ENCODE peak calls at places on chromosome 7, in nine cellular contexts. One of them, this sample, is unnamed.

GRCh38 chr7:35467456-35467978 is 213.6 kb upstream of the TBX20 start:
- DNase-seq in astrocyte: no peak
- DNase-seq in GM23338: no peak
- DNase-seq in H9: no peak
- DNase-seq in mesendoderm: no peak
- DNase-seq in neuronal stem cell: no peak
- DNase-seq in GM23248: no peak
- DNase-seq in IMR-90: no peak
- DNase-seq in OCI-LY7: no peak
- DNase-seq in this sample: no peak

GRCh38 chr7:43244232-43244631 is 131.8 kb downstream of the HECW1 start:
- DNase-seq in neuronal stem cell: no peak
- DNase-seq in GM23338: no peak
- DNase-seq in IMR-90: peak; percentile 22
- DNase-seq in H9: no peak
- DNase-seq in astrocyte: no peak
- DNase-seq in mesendoderm: no peak
- DNase-seq in OCI-LY7: no peak
- DNase-seq in GM23248: peak; percentile 67
- DNase-seq in this sample: no peak

GRCh38 chr7:158985583-158985982 is 129.2 kb downstream of the DYNC2I1 start:
- DNase-seq in neuronal stem cell: no peak
- DNase-seq in IMR-90: no peak
- DNase-seq in mesendoderm: no peak
- DNase-seq in GM23338: no peak
- DNase-seq in astrocyte: no peak
- DNase-seq in H9: no peak
- DNase-seq in GM23248: no peak
- DNase-seq in OCI-LY7: no peak
- DNase-seq in this sample: no peak

GRCh38 chr7:93140582-93141191 is 7.5 kb downstream of the SAMD9L start:
- DNase-seq in mesendoderm: no peak
- DNase-seq in neuronal stem cell: no peak
- DNase-seq in GM23338: no peak
- DNase-seq in GM23248: no peak
- DNase-seq in OCI-LY7: no peak
- DNase-seq in IMR-90: no peak
- DNase-seq in astrocyte: no peak
- DNase-seq in H9: no peak
- DNase-seq in this sample: no peak

GRCh38 chr7:8724080-8724718 is 290.8 kb downstream of the NXPH1 start:
- DNase-seq in OCI-LY7: peak; percentile 40
- DNase-seq in GM23248: peak; percentile 13
- DNase-seq in mesendoderm: peak; percentile 78
- DNase-seq in astrocyte: no peak
- DNase-seq in IMR-90: no peak
- DNase-seq in neuronal stem cell: peak; percentile 67
- DNase-seq in H9: peak; percentile 64
- DNase-seq in GM23338: peak; percentile 91
- DNase-seq in this sample: peak; percentile 31

GRCh38 chr7:2680256-2680655 is 7.7 kb upstream of the AMZ1 start:
- DNase-seq in H9: no peak
- DNase-seq in OCI-LY7: no peak
- DNase-seq in neuronal stem cell: no peak
- DNase-seq in GM23248: no peak
- DNase-seq in mesendoderm: no peak
- DNase-seq in GM23338: no peak
- DNase-seq in astrocyte: no peak
- DNase-seq in IMR-90: no peak
- DNase-seq in this sample: no peak

GRCh38 chr7:141158562-141158961 is 84.7 kb downstream of the TMEM178B start:
- DNase-seq in H9: peak; percentile 50
- DNase-seq in astrocyte: peak; percentile 99
- DNase-seq in neuronal stem cell: no peak
- DNase-seq in OCI-LY7: no peak
- DNase-seq in GM23248: peak; percentile 81
- DNase-seq in GM23338: no peak
- DNase-seq in mesendoderm: peak; percentile 82
- DNase-seq in IMR-90: peak; percentile 94
- DNase-seq in this sample: peak; percentile 20

GRCh38 chr7:6228865-6229264 is 43.6 kb downstream of the CYTH3 start:
- DNase-seq in H9: no peak
- DNase-seq in mesendoderm: no peak
- DNase-seq in astrocyte: no peak
- DNase-seq in IMR-90: peak; percentile 74
- DNase-seq in neuronal stem cell: no peak
- DNase-seq in OCI-LY7: peak; percentile 67
- DNase-seq in GM23338: no peak
- DNase-seq in GM23248: peak; percentile 70
- DNase-seq in this sample: no peak

GRCh38 chr7:32616625-32617024 is 121.3 kb downstream of the AVL9 start:
- DNase-seq in GM23338: no peak
- DNase-seq in neuronal stem cell: no peak
- DNase-seq in IMR-90: peak; percentile 74
- DNase-seq in astrocyte: peak; percentile 91
- DNase-seq in H9: no peak
- DNase-seq in OCI-LY7: no peak
- DNase-seq in GM23248: peak; percentile 95
- DNase-seq in mesendoderm: peak; percentile 91
- DNase-seq in this sample: peak; percentile 85

GRCh38 chr7:95420996-95421846 is 13.6 kb downstream of the PON2 start:
- DNase-seq in H9: no peak
- DNase-seq in IMR-90: peak; percentile 79
- DNase-seq in astrocyte: peak; percentile 38
- DNase-seq in neuronal stem cell: no peak
- DNase-seq in OCI-LY7: no peak
- DNase-seq in GM23338: no peak
- DNase-seq in GM23248: no peak
- DNase-seq in mesendoderm: no peak
- DNase-seq in this sample: peak; percentile 55

GRCh38 chr7:24840543-24840942 is 83.3 kb upstream of the GSDME start:
- DNase-seq in GM23248: no peak
- DNase-seq in IMR-90: peak; percentile 46
- DNase-seq in GM23338: no peak
- DNase-seq in H9: no peak
- DNase-seq in neuronal stem cell: no peak
- DNase-seq in astrocyte: no peak
- DNase-seq in OCI-LY7: no peak
- DNase-seq in mesendoderm: no peak
- DNase-seq in this sample: no peak

GRCh38 chr7:24842449-24843241 is 85.4 kb upstream of the GSDME start:
- DNase-seq in H9: no peak
- DNase-seq in neuronal stem cell: no peak
- DNase-seq in astrocyte: no peak
- DNase-seq in OCI-LY7: peak; percentile 71
- DNase-seq in GM23338: no peak
- DNase-seq in mesendoderm: peak; percentile 8
- DNase-seq in GM23248: peak; percentile 25
- DNase-seq in IMR-90: no peak
- DNase-seq in this sample: no peak

GRCh38 chr7:24843821-24844449 is 86.7 kb upstream of the GSDME start:
- DNase-seq in neuronal stem cell: peak; percentile 17
- DNase-seq in IMR-90: no peak
- DNase-seq in H9: no peak
- DNase-seq in OCI-LY7: peak; percentile 77
- DNase-seq in astrocyte: no peak
- DNase-seq in mesendoderm: no peak
- DNase-seq in GM23248: no peak
- DNase-seq in GM23338: no peak
- DNase-seq in this sample: no peak

GRCh38 chr7:24847754-24848153 is 90.5 kb upstream of the GSDME start:
- DNase-seq in IMR-90: no peak
- DNase-seq in H9: no peak
- DNase-seq in mesendoderm: no peak
- DNase-seq in GM23248: no peak
- DNase-seq in OCI-LY7: no peak
- DNase-seq in astrocyte: no peak
- DNase-seq in neuronal stem cell: no peak
- DNase-seq in GM23338: no peak
- DNase-seq in this sample: no peak

GRCh38 chr7:24842029-24842428 is 84.8 kb upstream of the GSDME start:
- DNase-seq in IMR-90: no peak
- DNase-seq in GM23338: no peak
- DNase-seq in mesendoderm: no peak
- DNase-seq in GM23248: no peak
- DNase-seq in astrocyte: no peak
- DNase-seq in OCI-LY7: no peak
- DNase-seq in H9: no peak
- DNase-seq in neuronal stem cell: no peak
- DNase-seq in this sample: no peak
- H3K4me2 ChIP-seq in IMR-90: no peak overlapping the region
- H3K4me2 ChIP-seq in GM23338: no peak overlapping the region
- H3K4me2 ChIP-seq in mesendoderm: no peak overlapping the region
- H3K4me2 ChIP-seq in GM23248: no peak overlapping the region
- H3K4me2 ChIP-seq in astrocyte: no peak overlapping the region
- H3K4me2 ChIP-seq in OCI-LY7: peak overlapping the region; percentile 96
- H3K4me2 ChIP-seq in H9: no peak overlapping the region
- H3K4me2 ChIP-seq in neuronal stem cell: no peak overlapping the region
- H3K4me2 ChIP-seq in this sample: no peak overlapping the region

GRCh38 chr7:81007053-81007452 is 88.2 kb upstream of the SEMA3C start:
- DNase-seq in H9: no peak
- DNase-seq in GM23248: peak; percentile 11
- DNase-seq in astrocyte: peak; percentile 20
- DNase-seq in neuronal stem cell: no peak
- DNase-seq in mesendoderm: no peak
- DNase-seq in IMR-90: no peak
- DNase-seq in OCI-LY7: no peak
- DNase-seq in GM23338: no peak
- DNase-seq in this sample: no peak
- H3K4me2 ChIP-seq in H9: no peak overlapping the region
- H3K4me2 ChIP-seq in GM23248: no peak overlapping the region
- H3K4me2 ChIP-seq in astrocyte: no peak overlapping the region
- H3K4me2 ChIP-seq in neuronal stem cell: no peak overlapping the region
- H3K4me2 ChIP-seq in mesendoderm: no peak overlapping the region
- H3K4me2 ChIP-seq in IMR-90: no peak overlapping the region
- H3K4me2 ChIP-seq in OCI-LY7: no peak overlapping the region
- H3K4me2 ChIP-seq in GM23338: no peak overlapping the region
- H3K4me2 ChIP-seq in this sample: no peak overlapping the region

GRCh38 chr7:110529175-110529574 is 561.8 kb upstream of the LRRN3 start:
- DNase-seq in GM23248: no peak
- DNase-seq in IMR-90: no peak
- DNase-seq in GM23338: no peak
- DNase-seq in neuronal stem cell: no peak
- DNase-seq in H9: no peak
- DNase-seq in OCI-LY7: no peak
- DNase-seq in astrocyte: no peak
- DNase-seq in mesendoderm: no peak
- DNase-seq in this sample: no peak

GRCh38 chr7:110531186-110531585 is 559.7 kb upstream of the LRRN3 start:
- DNase-seq in GM23248: no peak
- DNase-seq in mesendoderm: no peak
- DNase-seq in OCI-LY7: no peak
- DNase-seq in H9: no peak
- DNase-seq in neuronal stem cell: no peak
- DNase-seq in astrocyte: peak; percentile 37
- DNase-seq in IMR-90: peak; percentile 38
- DNase-seq in GM23338: no peak
- DNase-seq in this sample: no peak

GRCh38 chr7:110539216-110539615 is 551.7 kb upstream of the LRRN3 start:
- DNase-seq in astrocyte: peak; percentile 7
- DNase-seq in GM23248: no peak
- DNase-seq in OCI-LY7: no peak
- DNase-seq in H9: no peak
- DNase-seq in IMR-90: peak; percentile 81
- DNase-seq in mesendoderm: no peak
- DNase-seq in neuronal stem cell: no peak
- DNase-seq in GM23338: no peak
- DNase-seq in this sample: no peak

DNA sequence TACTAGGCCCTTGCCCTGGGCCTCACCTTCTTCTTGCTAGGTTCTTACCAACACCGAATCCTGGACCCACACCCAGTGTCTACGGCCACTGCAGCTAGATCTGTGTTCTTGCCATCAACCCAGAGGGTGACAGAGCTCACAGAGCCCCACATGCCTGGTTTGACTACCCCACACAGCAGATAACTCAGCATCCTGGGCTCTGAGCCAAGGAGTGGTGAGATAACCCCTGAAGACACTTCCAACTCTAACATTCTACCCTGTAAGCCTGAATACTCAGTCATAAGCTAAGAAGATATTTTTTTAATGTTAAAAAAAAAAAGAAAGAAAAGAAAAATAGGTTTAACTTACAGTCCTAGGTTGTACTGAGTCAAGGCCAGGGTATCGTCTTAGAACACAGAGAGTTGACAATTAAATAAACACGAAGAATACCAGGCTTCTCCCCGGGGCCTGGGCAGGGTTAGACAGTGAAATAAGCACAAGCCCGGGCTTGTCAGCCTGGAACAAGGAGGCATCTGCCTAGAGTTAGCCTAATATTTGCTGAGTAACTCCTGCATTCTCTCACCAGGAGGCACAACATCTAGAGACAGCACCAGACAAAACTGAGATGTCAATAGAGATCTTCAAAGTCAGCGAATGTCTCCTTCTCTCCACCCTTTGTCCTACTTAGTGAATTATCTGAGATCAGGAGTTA is 556.5 kb upstream of the LRRN3 start:
- DNase-seq in H9: no peak
- DNase-seq in astrocyte: peak; percentile 27
- DNase-seq in GM23248: peak; percentile 53
- DNase-seq in IMR-90: peak; percentile 71
- DNase-seq in mesendoderm: no peak
- DNase-seq in OCI-LY7: no peak
- DNase-seq in neuronal stem cell: no peak
- DNase-seq in GM23338: no peak
- DNase-seq in this sample: no peak
- H3K4me2 ChIP-seq in H9: no peak overlapping the region
- H3K4me2 ChIP-seq in astrocyte: no peak overlapping the region
- H3K4me2 ChIP-seq in GM23248: no peak overlapping the region
- H3K4me2 ChIP-seq in IMR-90: peak overlapping the region; percentile 38
- H3K4me2 ChIP-seq in mesendoderm: no peak overlapping the region
- H3K4me2 ChIP-seq in OCI-LY7: no peak overlapping the region
- H3K4me2 ChIP-seq in neuronal stem cell: no peak overlapping the region
- H3K4me2 ChIP-seq in GM23338: no peak overlapping the region
- H3K4me2 ChIP-seq in this sample: no peak overlapping the region

DNA sequence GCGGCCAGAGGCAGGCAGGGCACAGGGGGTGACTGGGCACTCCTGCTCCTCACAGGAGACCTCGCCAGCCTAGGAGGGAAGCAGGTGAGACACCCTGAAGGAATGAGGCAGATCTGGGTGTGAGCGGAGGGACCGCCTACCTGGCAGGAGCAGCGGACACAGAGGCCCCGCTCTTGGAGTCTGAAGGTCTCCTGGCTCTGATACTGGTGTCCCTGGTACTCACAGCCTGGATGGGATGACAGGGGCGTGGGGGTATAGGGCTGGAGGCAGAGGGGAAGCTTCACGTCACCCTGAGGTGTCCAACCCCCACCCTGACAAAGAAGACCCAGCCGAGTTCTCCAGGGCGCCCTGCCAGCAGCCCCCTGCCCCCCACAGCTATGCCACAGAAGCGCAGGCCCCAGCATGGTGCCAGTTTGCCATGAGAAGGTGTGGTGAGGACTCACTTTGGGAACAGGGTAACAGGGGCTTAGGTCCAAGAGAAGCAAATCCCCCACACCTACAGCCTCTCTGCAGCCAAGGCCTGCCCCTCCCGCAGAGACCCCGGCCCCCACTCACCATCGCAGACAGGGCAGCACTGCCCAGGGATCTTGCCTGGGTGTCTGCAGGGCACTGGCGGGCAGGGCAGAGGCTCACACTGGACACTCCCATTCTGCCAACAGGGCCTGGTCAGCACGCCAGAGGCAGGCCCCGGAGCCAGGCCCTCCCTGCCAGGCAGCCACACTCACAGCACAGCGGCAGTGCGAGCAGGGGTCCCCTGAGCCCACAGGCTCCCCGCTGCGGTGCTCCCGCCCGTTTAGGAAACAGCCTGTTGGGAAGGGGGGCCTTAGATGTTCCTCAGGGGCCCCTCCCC is 17.0 kb downstream of the KCP start:
- DNase-seq in OCI-LY7: no peak
- DNase-seq in GM23338: no peak
- DNase-seq in H9: no peak
- DNase-seq in GM23248: no peak
- DNase-seq in astrocyte: no peak
- DNase-seq in mesendoderm: no peak
- DNase-seq in neuronal stem cell: no peak
- DNase-seq in IMR-90: no peak
- DNase-seq in this sample: peak; percentile 97
- H3K4me2 ChIP-seq in OCI-LY7: no peak overlapping the region
- H3K4me2 ChIP-seq in GM23338: no peak overlapping the region
- H3K4me2 ChIP-seq in H9: no peak overlapping the region
- H3K4me2 ChIP-seq in GM23248: no peak overlapping the region
- H3K4me2 ChIP-seq in astrocyte: no peak overlapping the region
- H3K4me2 ChIP-seq in mesendoderm: no peak overlapping the region
- H3K4me2 ChIP-seq in neuronal stem cell: no peak overlapping the region
- H3K4me2 ChIP-seq in IMR-90: no peak overlapping the region
- H3K4me2 ChIP-seq in this sample: peak overlapping the region; percentile 83